ENCODE peak calls at places on chromosomes 7 and 10, in five cellular contexts. V is uterus, F is testis, E is spleen, C is lower leg skin. N is an unnamed sample.

GRCh38 chr7:229184-229964 is 37.0 kb downstream of the FAM20C start:
- DNase-seq in V (peak; percentile 88), F (peak; percentile 85), E (no peak), C (peak; percentile 94), N (peak; percentile 46)

GRCh38 chr10:78304091-78305045 is 270.7 kb downstream of the RPS24 start:
- DNase-seq in V (no peak), F (no peak), E (peak; percentile 76), C (peak; percentile 80), N (no peak)

GRCh38 chr10:103578782-103579382 is 85.4 kb downstream of the NEURL1 start:
- DNase-seq in V (no peak), F (no peak), E (no peak), C (no peak), N (peak; percentile 83)

GRCh38 chr7:153628825-153629224 is 423.4 kb upstream of the DPP6 start:
- DNase-seq in V (no peak), F (no peak), E (no peak), C (no peak), N (no peak)

GRCh38 chr10:124990671-124991625 is 49.0 kb downstream of the ZRANB1 start:
- DNase-seq in V (no peak), F (no peak), E (peak; percentile 46), C (no peak), N (no peak)

GRCh38 chr10:33126118-33126517 is 168.1 kb upstream of the ITGB1 start:
- DNase-seq in V (no peak), F (no peak), E (no peak), C (no peak), N (no peak)

GRCh38 chr7:54643064-54643463 is 100.9 kb downstream of the VSTM2A start:
- DNase-seq in V (no peak), F (no peak), E (no peak), C (no peak), N (no peak)

GRCh38 chr10:133236411-133237240 is 1.0 kb upstream of the VENTX start:
- DNase-seq in V (no peak), F (no peak), E (no peak), C (no peak), N (no peak)

GRCh38 chr7:151696738-151697514 is 177.2 kb upstream of the RHEB start:
- DNase-seq in V (no peak), F (no peak), E (no peak), C (no peak), N (no peak)

GRCh38 chr10:50421026-50421719 is 169.9 kb upstream of the ASAH2 start:
- DNase-seq in V (no peak), F (peak; percentile 28), E (no peak), C (no peak), N (peak; percentile 37)

GRCh38 chr7:10767771-10768170 is 205.9 kb upstream of the PHF14 start:
- DNase-seq in V (no peak), F (no peak), E (no peak), C (no peak), N (no peak)

GRCh38 chr10:93762979-93763391 is 5.2 kb downstream of the LGI1 start:
- DNase-seq in V (no peak), F (no peak), E (no peak), C (no peak), N (no peak)

GRCh38 chr10:67088035-67088434 is 162.2 kb downstream of the LRRTM3 start:
- DNase-seq in V (no peak), F (no peak), E (no peak), C (no peak), N (no peak)

GRCh38 chr10:43336641-43337318 is 34.7 kb upstream of the FXYD4 start:
- DNase-seq in V (no peak), F (no peak), E (no peak), C (no peak), N (no peak)

GRCh38 chr10:75071164-75071489 is 40.3 kb upstream of the SAMD8 start:
- DNase-seq in V (no peak), F (peak; percentile 21), E (peak; percentile 29), C (no peak), N (no peak)

GRCh38 chr10:23047201-23048050 is 48.0 kb upstream of the MSRB2 start:
- DNase-seq in V (no peak), F (no peak), E (no peak), C (no peak), N (no peak)

GRCh38 chr7:147088916-147089315 is 972.3 kb downstream of the CNTNAP2 start:
- DNase-seq in V (no peak), F (no peak), E (no peak), C (no peak), N (no peak)

GRCh38 chr7:55325371-55325792 is 39.8 kb upstream of the LANCL2 start:
- DNase-seq in V (no peak), F (peak; percentile 34), E (no peak), C (no peak), N (peak; percentile 72)

GRCh38 chr7:48084727-48085432 is 4.2 kb upstream of the UPP1 start:
- DNase-seq in V (peak; percentile 86), F (peak; percentile 52), E (peak; percentile 75), C (no peak), N (peak; percentile 44)
- TF ChIP-seq POLR2A in V (no peak), F (no peak), E (no peak), C (no peak), N (no peak)

DNA sequence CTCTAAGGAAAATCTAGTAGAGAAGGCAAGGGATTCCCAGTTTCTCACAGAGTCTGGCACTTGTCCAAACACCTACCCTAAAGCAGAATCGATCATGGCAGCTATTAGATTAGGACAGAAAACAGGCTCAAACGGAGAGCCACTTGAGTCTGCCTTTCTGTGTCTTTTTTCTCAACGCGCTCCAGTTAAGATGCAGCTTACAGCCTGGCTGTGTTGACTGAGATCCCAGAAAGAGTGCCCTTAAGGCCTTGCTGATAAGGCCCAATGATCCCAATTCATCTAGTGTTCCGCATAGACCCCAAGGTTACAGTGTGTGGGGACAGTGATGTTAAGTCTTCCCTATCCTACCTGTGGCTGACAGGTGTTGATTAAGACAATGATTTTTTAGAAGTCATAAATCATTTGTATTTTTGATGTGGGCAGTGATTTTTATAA is 974 bp downstream of the TMEM106B start:
- DNase-seq in V (no peak), F (peak; percentile 18), E (no peak), C (peak; percentile 46), N (no peak)
- TF ChIP-seq POLR2A in V (no peak), F (no peak), E (no peak), C (no peak), N (no peak)

DNA sequence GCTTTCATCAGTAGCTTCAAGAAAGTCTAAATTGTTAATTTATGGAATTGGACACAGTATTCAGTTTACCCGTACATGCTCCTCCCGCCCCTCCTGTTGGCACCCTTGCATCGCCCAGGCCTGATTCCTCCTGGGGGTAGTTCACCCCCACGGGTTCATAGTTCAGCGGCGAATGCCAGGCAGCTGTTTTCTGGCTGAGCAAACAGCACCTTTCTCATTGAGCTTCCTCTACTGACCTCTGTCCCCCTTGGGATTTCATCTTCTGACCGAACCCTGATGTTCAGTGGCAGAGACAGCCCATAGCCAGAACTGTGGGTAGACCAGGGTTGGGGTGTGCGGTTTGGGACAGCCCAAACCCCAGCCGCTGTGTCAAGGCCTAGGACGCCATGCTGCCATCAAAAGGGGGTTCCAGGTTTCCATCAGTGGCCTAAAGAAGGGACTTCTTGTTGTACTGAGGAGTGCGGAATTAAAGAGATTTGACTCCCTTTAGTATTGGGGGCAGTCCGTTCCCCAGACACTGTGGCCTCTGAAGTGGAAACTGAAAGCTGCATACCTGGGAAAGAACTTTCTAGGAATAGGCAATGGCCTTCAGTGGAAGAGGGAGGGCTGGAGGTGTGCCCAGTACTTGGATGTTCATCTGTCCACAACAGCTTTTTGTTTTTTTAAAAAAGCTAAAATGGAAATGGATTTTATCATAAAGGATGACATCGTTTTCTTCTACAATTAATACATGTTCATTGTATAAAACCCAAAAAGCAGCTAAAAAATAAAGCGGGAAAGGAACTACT is 19.0 kb downstream of the MDH2 start:
- DNase-seq in V (no peak), F (no peak), E (no peak), C (no peak), N (no peak)
- TF ChIP-seq POLR2A in V (no peak), F (no peak), E (no peak), C (no peak), N (no peak)

GRCh38 chr10:14586901-14587300 is 187.8 kb downstream of the FAM107B start:
- DNase-seq in V (no peak), F (no peak), E (no peak), C (no peak), N (peak; percentile 65)

GRCh38 chr10:14584643-14585042 is 190.1 kb downstream of the FAM107B start:
- DNase-seq in V (no peak), F (peak; percentile 38), E (no peak), C (no peak), N (no peak)

GRCh38 chr10:14588084-14588937 is 186.4 kb downstream of the FAM107B start:
- DNase-seq in V (no peak), F (no peak), E (no peak), C (no peak), N (no peak)

GRCh38 chr10:14585287-14586193 is 189.2 kb downstream of the FAM107B start:
- DNase-seq in V (no peak), F (no peak), E (no peak), C (no peak), N (no peak)

GRCh38 chr10:14587540-14588083 is 187.1 kb downstream of the FAM107B start:
- DNase-seq in V (no peak), F (no peak), E (no peak), C (no peak), N (no peak)
- TF ChIP-seq POLR2A in V (no peak), F (no peak), E (no peak), C (no peak), N (no peak)

DNA sequence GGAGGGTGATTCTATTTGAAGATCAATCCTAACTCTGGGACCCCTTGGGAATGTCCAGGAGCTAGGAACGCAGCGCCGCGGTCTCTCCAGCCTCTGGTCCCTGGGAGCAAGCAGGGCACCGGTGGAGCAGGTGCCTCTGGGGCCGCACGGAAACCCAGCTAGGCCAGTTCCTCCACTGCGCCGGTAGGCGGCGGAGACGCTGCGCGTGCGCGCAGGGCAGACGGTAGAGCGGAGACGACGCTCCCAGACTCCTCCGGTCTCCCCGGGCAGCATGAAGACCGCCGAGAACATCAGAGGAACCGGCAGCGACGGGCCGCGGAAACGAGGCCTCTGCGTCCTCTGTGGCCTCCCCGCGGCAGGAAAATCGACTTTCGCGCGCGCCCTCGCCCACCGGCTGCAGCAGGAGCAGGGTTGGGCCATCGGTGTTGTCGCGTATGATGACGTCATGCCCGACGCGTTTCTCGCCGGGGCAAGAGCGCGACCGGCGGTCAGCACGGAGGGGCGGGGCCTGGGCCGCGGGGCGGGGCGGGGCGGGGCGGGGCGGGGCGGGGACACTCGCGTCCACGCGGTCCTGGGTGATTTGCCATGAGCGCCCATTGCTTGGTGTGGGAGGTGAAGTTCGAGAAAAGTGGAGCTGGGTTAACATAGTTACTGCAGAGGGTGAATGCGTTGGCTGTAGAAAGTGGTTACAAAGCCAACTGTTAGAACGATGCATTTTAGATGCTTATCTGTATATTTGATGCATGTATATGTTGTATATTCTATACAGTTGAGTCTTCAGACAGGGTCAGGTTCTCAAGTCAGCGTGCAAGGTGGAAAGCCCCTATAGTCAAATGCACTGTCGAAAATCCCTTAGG is at the start of gene PSTK:
- DNase-seq in V (peak; percentile 91), F (peak; percentile 94), E (peak; percentile 97), C (peak; percentile 97), N (peak; percentile 91)
- TF ChIP-seq POLR2A in V (peak; percentile 73), F (no peak), E (no peak), C (no peak), N (peak; percentile 66)

DNA sequence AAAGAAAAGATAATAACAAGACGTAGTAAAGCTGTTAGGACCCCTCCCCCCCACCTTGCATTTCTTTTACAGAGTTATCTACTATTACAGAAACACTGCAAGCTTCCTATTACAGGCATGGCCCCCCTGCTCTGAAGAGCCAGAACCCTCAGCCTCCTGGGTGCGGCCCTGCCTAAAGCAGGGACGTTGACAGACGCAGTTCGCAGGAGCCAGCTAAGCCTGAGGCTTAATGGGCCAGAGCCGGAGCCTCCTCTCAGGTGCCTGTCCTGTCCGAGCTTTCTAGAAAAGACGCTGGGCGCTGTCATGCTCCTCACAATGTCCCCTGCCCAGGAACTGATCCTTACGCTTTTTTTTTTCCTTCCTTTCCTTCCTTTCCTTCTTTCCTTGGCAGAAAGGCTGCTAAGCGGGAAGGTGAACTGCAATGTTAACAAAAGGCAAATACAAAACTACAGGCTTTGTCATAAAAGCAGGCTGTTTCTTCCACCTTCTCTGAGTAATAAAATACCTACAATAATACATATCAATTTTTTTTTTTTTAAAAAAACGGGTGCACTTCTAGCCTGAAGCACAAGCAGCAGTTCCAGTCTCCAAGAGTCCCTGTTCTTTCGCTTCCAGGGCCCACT is 11.4 kb downstream of the MNX1 start:
- DNase-seq in V (no peak), F (peak; percentile 12), E (no peak), C (no peak), N (no peak)
- TF ChIP-seq POLR2A in V (no peak), F (no peak), E (no peak), C (no peak), N (no peak)